ENCODE peak calls at places on chromosomes 3 and 15, in ten cellular contexts. One of them, this sample, is unnamed.

GRCh38 chr3:42443292-42443691 is 32.9 kb upstream of the LYZL4 start:
- DNase-seq in stomach: no peak
- DNase-seq in cardiac muscle cell: no peak
- DNase-seq in GM23338: no peak
- DNase-seq in colonic mucosa: no peak
- DNase-seq in adrenal gland: no peak
- DNase-seq in psoas muscle: no peak
- DNase-seq in A549: no peak
- DNase-seq in left ventricle myocardium inferior: no peak
- DNase-seq in A673: no peak
- DNase-seq in this sample: no peak

GRCh38 chr15:41661078-41661528 is 898 bp downstream of the MGA start:
- DNase-seq in A549: no peak
- DNase-seq in psoas muscle: no peak
- DNase-seq in left ventricle myocardium inferior: no peak
- DNase-seq in cardiac muscle cell: no peak
- DNase-seq in adrenal gland: no peak
- DNase-seq in stomach: no peak
- DNase-seq in GM23338: peak; percentile 46
- DNase-seq in A673: no peak
- DNase-seq in colonic mucosa: no peak
- DNase-seq in this sample: peak; percentile 13

GRCh38 chr3:102488316-102488715 is 53.5 kb downstream of the ZPLD1 start:
- DNase-seq in stomach: no peak
- DNase-seq in left ventricle myocardium inferior: no peak
- DNase-seq in colonic mucosa: no peak
- DNase-seq in psoas muscle: no peak
- DNase-seq in GM23338: no peak
- DNase-seq in A673: no peak
- DNase-seq in A549: no peak
- DNase-seq in adrenal gland: no peak
- DNase-seq in cardiac muscle cell: no peak
- DNase-seq in this sample: no peak

GRCh38 chr15:90004671-90005070 is 3.5 kb downstream of the ZNF710 start:
- DNase-seq in A673: no peak
- DNase-seq in cardiac muscle cell: peak; percentile 94
- DNase-seq in adrenal gland: peak; percentile 58
- DNase-seq in psoas muscle: peak; percentile 65
- DNase-seq in stomach: no peak
- DNase-seq in GM23338: no peak
- DNase-seq in A549: peak; percentile 67
- DNase-seq in left ventricle myocardium inferior: no peak
- DNase-seq in colonic mucosa: no peak
- DNase-seq in this sample: peak; percentile 93

GRCh38 chr15:40852529-40852928 is 8.7 kb downstream of the SPINT1 start:
- DNase-seq in cardiac muscle cell: no peak
- DNase-seq in A549: no peak
- DNase-seq in A673: no peak
- DNase-seq in colonic mucosa: peak; percentile 83
- DNase-seq in left ventricle myocardium inferior: no peak
- DNase-seq in adrenal gland: no peak
- DNase-seq in stomach: no peak
- DNase-seq in GM23338: no peak
- DNase-seq in psoas muscle: peak; percentile 6
- DNase-seq in this sample: no peak

GRCh38 chr15:60751985-60752952 is 273.3 kb upstream of the ICE2 start:
- DNase-seq in psoas muscle: peak; percentile 57
- DNase-seq in A673: no peak
- DNase-seq in cardiac muscle cell: peak; percentile 90
- DNase-seq in GM23338: no peak
- DNase-seq in left ventricle myocardium inferior: peak; percentile 47
- DNase-seq in A549: no peak
- DNase-seq in adrenal gland: peak; percentile 88
- DNase-seq in stomach: peak; percentile 35
- DNase-seq in colonic mucosa: peak; percentile 27
- DNase-seq in this sample: no peak

GRCh38 chr3:149564079-149564478 is 89.6 kb downstream of the TM4SF4 start:
- DNase-seq in stomach: no peak
- DNase-seq in GM23338: no peak
- DNase-seq in left ventricle myocardium inferior: no peak
- DNase-seq in colonic mucosa: no peak
- DNase-seq in psoas muscle: no peak
- DNase-seq in cardiac muscle cell: peak; percentile 28
- DNase-seq in A673: no peak
- DNase-seq in A549: no peak
- DNase-seq in adrenal gland: no peak
- DNase-seq in this sample: no peak

GRCh38 chr3:135081451-135082434 is 286.7 kb downstream of the EPHB1 start:
- DNase-seq in cardiac muscle cell: no peak
- DNase-seq in A673: no peak
- DNase-seq in psoas muscle: no peak
- DNase-seq in A549: no peak
- DNase-seq in GM23338: no peak
- DNase-seq in adrenal gland: no peak
- DNase-seq in stomach: no peak
- DNase-seq in left ventricle myocardium inferior: no peak
- DNase-seq in colonic mucosa: no peak
- DNase-seq in this sample: no peak

GRCh38 chr3:115077501-115078250 is 69.4 kb downstream of the ZBTB20 start:
- DNase-seq in colonic mucosa: no peak
- DNase-seq in A673: no peak
- DNase-seq in psoas muscle: no peak
- DNase-seq in GM23338: no peak
- DNase-seq in adrenal gland: no peak
- DNase-seq in left ventricle myocardium inferior: no peak
- DNase-seq in A549: no peak
- DNase-seq in stomach: no peak
- DNase-seq in cardiac muscle cell: no peak
- DNase-seq in this sample: no peak

GRCh38 chr15:49045691-49046112 is 544 bp downstream of the SECISBP2L start:
- DNase-seq in left ventricle myocardium inferior: no peak
- DNase-seq in cardiac muscle cell: peak; percentile 52
- DNase-seq in colonic mucosa: peak; percentile 38
- DNase-seq in psoas muscle: no peak
- DNase-seq in GM23338: peak; percentile 74
- DNase-seq in A549: peak; percentile 12
- DNase-seq in stomach: no peak
- DNase-seq in A673: peak; percentile 39
- DNase-seq in adrenal gland: no peak
- DNase-seq in this sample: peak; percentile 53

GRCh38 chr3:138477120-138477519 is 42.7 kb downstream of the ESYT3 start:
- DNase-seq in cardiac muscle cell: no peak
- DNase-seq in GM23338: no peak
- DNase-seq in colonic mucosa: no peak
- DNase-seq in psoas muscle: no peak
- DNase-seq in adrenal gland: no peak
- DNase-seq in A549: no peak
- DNase-seq in A673: no peak
- DNase-seq in left ventricle myocardium inferior: no peak
- DNase-seq in stomach: no peak
- DNase-seq in this sample: no peak

GRCh38 chr3:106806964-106807363 is 570.3 kb upstream of the CCDC54 start:
- DNase-seq in adrenal gland: no peak
- DNase-seq in cardiac muscle cell: no peak
- DNase-seq in left ventricle myocardium inferior: no peak
- DNase-seq in psoas muscle: no peak
- DNase-seq in A549: no peak
- DNase-seq in colonic mucosa: no peak
- DNase-seq in stomach: no peak
- DNase-seq in GM23338: no peak
- DNase-seq in A673: no peak
- DNase-seq in this sample: no peak
- TF ChIP-seq CTCF in adrenal gland: no peak
- TF ChIP-seq CTCF in cardiac muscle cell: no peak
- TF ChIP-seq CTCF in left ventricle myocardium inferior: no peak
- TF ChIP-seq CTCF in psoas muscle: no peak
- TF ChIP-seq CTCF in A549: no peak
- TF ChIP-seq CTCF in colonic mucosa: no peak
- TF ChIP-seq CTCF in stomach: no peak
- TF ChIP-seq CTCF in GM23338: no peak
- TF ChIP-seq CTCF in A673: no peak
- TF ChIP-seq CTCF in this sample: no peak

GRCh38 chr3:123780656-123781055 is 103.5 kb downstream of the MYLK start:
- DNase-seq in A549: no peak
- DNase-seq in cardiac muscle cell: no peak
- DNase-seq in adrenal gland: no peak
- DNase-seq in stomach: no peak
- DNase-seq in A673: no peak
- DNase-seq in left ventricle myocardium inferior: no peak
- DNase-seq in psoas muscle: no peak
- DNase-seq in colonic mucosa: no peak
- DNase-seq in GM23338: no peak
- DNase-seq in this sample: no peak

GRCh38 chr3:123781138-123781537 is 103.0 kb downstream of the MYLK start:
- DNase-seq in cardiac muscle cell: no peak
- DNase-seq in left ventricle myocardium inferior: no peak
- DNase-seq in A549: no peak
- DNase-seq in adrenal gland: no peak
- DNase-seq in A673: no peak
- DNase-seq in stomach: no peak
- DNase-seq in GM23338: peak; percentile 7
- DNase-seq in psoas muscle: no peak
- DNase-seq in colonic mucosa: no peak
- DNase-seq in this sample: no peak

GRCh38 chr3:123778525-123778924 is 105.6 kb downstream of the MYLK start:
- DNase-seq in colonic mucosa: no peak
- DNase-seq in stomach: no peak
- DNase-seq in A549: no peak
- DNase-seq in left ventricle myocardium inferior: no peak
- DNase-seq in GM23338: no peak
- DNase-seq in adrenal gland: no peak
- DNase-seq in cardiac muscle cell: no peak
- DNase-seq in psoas muscle: no peak
- DNase-seq in A673: no peak
- DNase-seq in this sample: no peak

GRCh38 chr3:123778991-123779622 is 105.0 kb downstream of the MYLK start:
- DNase-seq in psoas muscle: no peak
- DNase-seq in colonic mucosa: no peak
- DNase-seq in A673: no peak
- DNase-seq in A549: no peak
- DNase-seq in adrenal gland: no peak
- DNase-seq in GM23338: no peak
- DNase-seq in cardiac muscle cell: no peak
- DNase-seq in left ventricle myocardium inferior: no peak
- DNase-seq in stomach: no peak
- DNase-seq in this sample: no peak

GRCh38 chr3:123779646-123780231 is 104.4 kb downstream of the MYLK start:
- DNase-seq in GM23338: no peak
- DNase-seq in left ventricle myocardium inferior: no peak
- DNase-seq in adrenal gland: no peak
- DNase-seq in A673: no peak
- DNase-seq in A549: no peak
- DNase-seq in psoas muscle: no peak
- DNase-seq in cardiac muscle cell: no peak
- DNase-seq in colonic mucosa: peak; percentile 62
- DNase-seq in stomach: no peak
- DNase-seq in this sample: no peak
- H3K27ac ChIP-seq in GM23338: no peak overlapping the region
- H3K27ac ChIP-seq in left ventricle myocardium inferior: no peak overlapping the region
- H3K27ac ChIP-seq in adrenal gland: no peak overlapping the region
- H3K27ac ChIP-seq in A673: no peak overlapping the region
- H3K27ac ChIP-seq in A549: no peak overlapping the region
- H3K27ac ChIP-seq in psoas muscle: no peak overlapping the region
- H3K27ac ChIP-seq in cardiac muscle cell: no peak overlapping the region
- H3K27ac ChIP-seq in colonic mucosa: peak overlapping the region; percentile 41
- H3K27ac ChIP-seq in stomach: no peak overlapping the region
- H3K27ac ChIP-seq in this sample: no peak overlapping the region

GRCh38 chr15:62706361-62706760 is 336.2 kb upstream of the TPM1 start:
- DNase-seq in psoas muscle: no peak
- DNase-seq in A673: no peak
- DNase-seq in GM23338: no peak
- DNase-seq in colonic mucosa: no peak
- DNase-seq in adrenal gland: no peak
- DNase-seq in cardiac muscle cell: no peak
- DNase-seq in stomach: no peak
- DNase-seq in left ventricle myocardium inferior: no peak
- DNase-seq in A549: peak; percentile 26
- DNase-seq in this sample: no peak

GRCh38 chr15:62708470-62708869 is 334.1 kb upstream of the TPM1 start:
- DNase-seq in cardiac muscle cell: no peak
- DNase-seq in colonic mucosa: no peak
- DNase-seq in stomach: no peak
- DNase-seq in A549: no peak
- DNase-seq in GM23338: no peak
- DNase-seq in left ventricle myocardium inferior: no peak
- DNase-seq in psoas muscle: no peak
- DNase-seq in adrenal gland: no peak
- DNase-seq in A673: no peak
- DNase-seq in this sample: no peak

GRCh38 chr15:62712455-62712839 is 330.1 kb upstream of the TPM1 start:
- DNase-seq in cardiac muscle cell: no peak
- DNase-seq in psoas muscle: no peak
- DNase-seq in GM23338: no peak
- DNase-seq in A549: no peak
- DNase-seq in colonic mucosa: no peak
- DNase-seq in adrenal gland: no peak
- DNase-seq in stomach: no peak
- DNase-seq in A673: no peak
- DNase-seq in left ventricle myocardium inferior: no peak
- DNase-seq in this sample: no peak

GRCh38 chr15:62711691-62712454 is 330.7 kb upstream of the TPM1 start:
- DNase-seq in left ventricle myocardium inferior: no peak
- DNase-seq in adrenal gland: no peak
- DNase-seq in A673: no peak
- DNase-seq in psoas muscle: no peak
- DNase-seq in cardiac muscle cell: no peak
- DNase-seq in A549: no peak
- DNase-seq in stomach: no peak
- DNase-seq in colonic mucosa: no peak
- DNase-seq in GM23338: no peak
- DNase-seq in this sample: no peak

GRCh38 chr15:62709261-62709660 is 333.3 kb upstream of the TPM1 start:
- DNase-seq in stomach: no peak
- DNase-seq in cardiac muscle cell: no peak
- DNase-seq in psoas muscle: no peak
- DNase-seq in colonic mucosa: no peak
- DNase-seq in A549: no peak
- DNase-seq in GM23338: peak; percentile 43
- DNase-seq in left ventricle myocardium inferior: no peak
- DNase-seq in A673: no peak
- DNase-seq in adrenal gland: no peak
- DNase-seq in this sample: no peak
- TF ChIP-seq CTCF in stomach: no peak
- TF ChIP-seq CTCF in cardiac muscle cell: no peak
- TF ChIP-seq CTCF in psoas muscle: no peak
- TF ChIP-seq CTCF in colonic mucosa: no peak
- TF ChIP-seq CTCF in A549: no peak
- TF ChIP-seq CTCF in GM23338: no peak
- TF ChIP-seq CTCF in left ventricle myocardium inferior: no peak
- TF ChIP-seq CTCF in A673: no peak
- TF ChIP-seq CTCF in adrenal gland: no peak
- TF ChIP-seq CTCF in this sample: no peak

DNA sequence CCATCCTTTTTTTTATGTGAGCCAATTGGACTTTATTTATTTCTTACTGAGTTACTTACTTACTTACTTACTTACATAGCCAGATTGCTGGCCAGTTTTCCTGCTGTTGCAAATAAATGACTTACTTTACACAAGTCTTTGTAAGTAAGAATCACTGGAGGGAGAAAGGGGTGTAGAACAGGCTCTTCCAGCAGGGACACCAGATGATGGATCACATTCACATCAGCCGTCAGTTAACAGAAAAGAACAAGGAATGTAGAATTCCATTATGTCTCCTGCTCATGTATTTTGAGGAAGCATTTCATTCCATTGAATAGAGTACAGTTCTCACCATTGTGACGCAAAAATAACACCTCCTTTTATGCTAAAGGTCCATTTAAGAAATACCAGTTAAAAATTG is 188.7 kb downstream of the FNDC3B start:
- DNase-seq in GM23338: peak; percentile 33
- DNase-seq in colonic mucosa: no peak
- DNase-seq in stomach: no peak
- DNase-seq in cardiac muscle cell: no peak
- DNase-seq in left ventricle myocardium inferior: no peak
- DNase-seq in A673: no peak
- DNase-seq in adrenal gland: no peak
- DNase-seq in psoas muscle: no peak
- DNase-seq in A549: no peak
- DNase-seq in this sample: no peak
- H3K27ac ChIP-seq in GM23338: peak overlapping the region; percentile 1
- H3K27ac ChIP-seq in colonic mucosa: no peak overlapping the region
- H3K27ac ChIP-seq in stomach: no peak overlapping the region
- H3K27ac ChIP-seq in cardiac muscle cell: no peak overlapping the region
- H3K27ac ChIP-seq in left ventricle myocardium inferior: no peak overlapping the region
- H3K27ac ChIP-seq in A673: no peak overlapping the region
- H3K27ac ChIP-seq in adrenal gland: no peak overlapping the region
- H3K27ac ChIP-seq in psoas muscle: no peak overlapping the region
- H3K27ac ChIP-seq in A549: no peak overlapping the region
- H3K27ac ChIP-seq in this sample: no peak overlapping the region

This sample was measured in RWPE1.